ENCODE peak calls at places on chromosome 5, in four cellular contexts. One of them, this sample, is unnamed.

GRCh38 chr5:108109059-108109458 is 272.8 kb downstream of the FBXL17 start:
- DNase-seq in CD8-positive, alpha-beta T cell: no peak
- DNase-seq in NT2/D1: no peak
- DNase-seq in CD8-positive, alpha-beta memory T cell: no peak
- DNase-seq in this sample: no peak

GRCh38 chr5:55440188-55440646 is 94.5 kb downstream of the PLPP1 start:
- DNase-seq in CD8-positive, alpha-beta T cell: no peak
- DNase-seq in NT2/D1: no peak
- DNase-seq in CD8-positive, alpha-beta memory T cell: no peak
- DNase-seq in this sample: no peak

GRCh38 chr5:35810561-35810960 is 46.1 kb upstream of the IL7R start:
- DNase-seq in NT2/D1: no peak
- DNase-seq in CD8-positive, alpha-beta T cell: peak; percentile 43
- DNase-seq in CD8-positive, alpha-beta memory T cell: no peak
- DNase-seq in this sample: no peak

GRCh38 chr5:100758780-100759179 is 144.3 kb downstream of the ST8SIA4 start:
- DNase-seq in CD8-positive, alpha-beta memory T cell: no peak
- DNase-seq in NT2/D1: no peak
- DNase-seq in CD8-positive, alpha-beta T cell: no peak
- DNase-seq in this sample: no peak

GRCh38 chr5:134877159-134877558 is 3.0 kb downstream of the TXNDC15 start:
- DNase-seq in NT2/D1: no peak
- DNase-seq in CD8-positive, alpha-beta T cell: no peak
- DNase-seq in CD8-positive, alpha-beta memory T cell: no peak
- DNase-seq in this sample: no peak

GRCh38 chr5:17951392-17952169 is 317.3 kb downstream of the TAF11L14 start:
- DNase-seq in CD8-positive, alpha-beta memory T cell: no peak
- DNase-seq in CD8-positive, alpha-beta T cell: no peak
- DNase-seq in NT2/D1: peak; percentile 55
- DNase-seq in this sample: no peak

GRCh38 chr5:76303917-76304316 is 99.2 kb upstream of the IQGAP2 start:
- DNase-seq in CD8-positive, alpha-beta T cell: peak; percentile 45
- DNase-seq in CD8-positive, alpha-beta memory T cell: peak; percentile 57
- DNase-seq in NT2/D1: no peak
- DNase-seq in this sample: peak; percentile 11

GRCh38 chr5:132644177-132644576 is 13.8 kb upstream of the IL13 start:
- DNase-seq in CD8-positive, alpha-beta T cell: no peak
- DNase-seq in CD8-positive, alpha-beta memory T cell: no peak
- DNase-seq in NT2/D1: no peak
- DNase-seq in this sample: no peak

GRCh38 chr5:150343994-150344393 is 13.5 kb upstream of the TCOF1 start:
- DNase-seq in NT2/D1: no peak
- DNase-seq in CD8-positive, alpha-beta memory T cell: no peak
- DNase-seq in CD8-positive, alpha-beta T cell: no peak
- DNase-seq in this sample: no peak

GRCh38 chr5:108381034-108381954 is 604 bp downstream of the FBXL17 start:
- DNase-seq in CD8-positive, alpha-beta T cell: peak; percentile 83
- DNase-seq in CD8-positive, alpha-beta memory T cell: peak; percentile 88
- DNase-seq in NT2/D1: peak; percentile 32
- DNase-seq in this sample: peak; percentile 68

GRCh38 chr5:11719888-11720481 is 184.3 kb downstream of the CTNND2 start:
- DNase-seq in CD8-positive, alpha-beta T cell: no peak
- DNase-seq in NT2/D1: peak; percentile 70
- DNase-seq in CD8-positive, alpha-beta memory T cell: no peak
- DNase-seq in this sample: peak; percentile 48

GRCh38 chr5:60332244-60333018 is 367.5 kb downstream of the DEPDC1B start:
- DNase-seq in NT2/D1: no peak
- DNase-seq in CD8-positive, alpha-beta T cell: no peak
- DNase-seq in CD8-positive, alpha-beta memory T cell: no peak
- DNase-seq in this sample: no peak

GRCh38 chr5:6700074-6700685 is 13.1 kb upstream of the TENT4A start:
- DNase-seq in NT2/D1: no peak
- DNase-seq in CD8-positive, alpha-beta T cell: no peak
- DNase-seq in CD8-positive, alpha-beta memory T cell: no peak
- DNase-seq in this sample: no peak

GRCh38 chr5:68431181-68431580 is 215.6 kb downstream of the PIK3R1 start:
- DNase-seq in CD8-positive, alpha-beta T cell: no peak
- DNase-seq in CD8-positive, alpha-beta memory T cell: no peak
- DNase-seq in NT2/D1: no peak
- DNase-seq in this sample: no peak

GRCh38 chr5:38078161-38078560 is 180.2 kb upstream of the EGFLAM start:
- DNase-seq in CD8-positive, alpha-beta memory T cell: no peak
- DNase-seq in NT2/D1: no peak
- DNase-seq in CD8-positive, alpha-beta T cell: no peak
- DNase-seq in this sample: no peak

GRCh38 chr5:122310886-122311285 is 1.2 kb upstream of the SNCAIP start:
- DNase-seq in NT2/D1: no peak
- DNase-seq in CD8-positive, alpha-beta memory T cell: no peak
- DNase-seq in CD8-positive, alpha-beta T cell: no peak
- DNase-seq in this sample: no peak

GRCh38 chr5:93736284-93736683 is 5.1 kb downstream of the POU5F2 start:
- DNase-seq in CD8-positive, alpha-beta T cell: no peak
- DNase-seq in CD8-positive, alpha-beta memory T cell: no peak
- DNase-seq in NT2/D1: no peak
- DNase-seq in this sample: no peak

GRCh38 chr5:72541501-72542235 is 34.5 kb upstream of the ZNF366 start:
- DNase-seq in CD8-positive, alpha-beta T cell: no peak
- DNase-seq in NT2/D1: no peak
- DNase-seq in CD8-positive, alpha-beta memory T cell: no peak
- DNase-seq in this sample: no peak

GRCh38 chr5:43120720-43121564 is at the start of gene ZNF131:
- DNase-seq in CD8-positive, alpha-beta T cell: peak; percentile 95
- DNase-seq in CD8-positive, alpha-beta memory T cell: peak; percentile 96
- DNase-seq in NT2/D1: peak; percentile 93
- DNase-seq in this sample: peak; percentile 98

GRCh38 chr5:171450423-171451246 is 31.2 kb downstream of the FGF18 start:
- DNase-seq in CD8-positive, alpha-beta memory T cell: no peak
- DNase-seq in CD8-positive, alpha-beta T cell: no peak
- DNase-seq in NT2/D1: no peak
- DNase-seq in this sample: peak; percentile 54

GRCh38 chr5:66932446-66932845 is 264.2 kb downstream of the CD180 start:
- DNase-seq in NT2/D1: no peak
- DNase-seq in CD8-positive, alpha-beta T cell: no peak
- DNase-seq in CD8-positive, alpha-beta memory T cell: no peak
- DNase-seq in this sample: no peak

GRCh38 chr5:173771058-173771742 is 116.9 kb upstream of the CPEB4 start:
- DNase-seq in NT2/D1: no peak
- DNase-seq in CD8-positive, alpha-beta T cell: no peak
- DNase-seq in CD8-positive, alpha-beta memory T cell: no peak
- DNase-seq in this sample: no peak

GRCh38 chr5:136016945-136017530 is 11.8 kb upstream of the TGFBI start:
- DNase-seq in NT2/D1: no peak
- DNase-seq in CD8-positive, alpha-beta T cell: no peak
- DNase-seq in CD8-positive, alpha-beta memory T cell: no peak
- DNase-seq in this sample: no peak

GRCh38 chr5:61912559-61912958 is 393.4 kb upstream of the KIF2A start:
- DNase-seq in NT2/D1: no peak
- DNase-seq in CD8-positive, alpha-beta memory T cell: no peak
- DNase-seq in CD8-positive, alpha-beta T cell: no peak
- DNase-seq in this sample: no peak

GRCh38 chr5:126961702-126962101 is 68.7 kb downstream of the MARCHF3 start:
- DNase-seq in CD8-positive, alpha-beta T cell: no peak
- DNase-seq in NT2/D1: no peak
- DNase-seq in CD8-positive, alpha-beta memory T cell: no peak
- DNase-seq in this sample: no peak

GRCh38 chr5:93294184-93294583 is 286.8 kb downstream of the NR2F1-AS1 start:
- DNase-seq in NT2/D1: no peak
- DNase-seq in CD8-positive, alpha-beta T cell: no peak
- DNase-seq in CD8-positive, alpha-beta memory T cell: no peak
- DNase-seq in this sample: no peak

GRCh38 chr5:43171926-43172325 is 20.1 kb upstream of the NIM1K start:
- DNase-seq in CD8-positive, alpha-beta T cell: no peak
- DNase-seq in CD8-positive, alpha-beta memory T cell: no peak
- DNase-seq in NT2/D1: no peak
- DNase-seq in this sample: no peak

GRCh38 chr5:58064799-58065198 is 395.1 kb downstream of the PLK2 start:
- DNase-seq in NT2/D1: no peak
- DNase-seq in CD8-positive, alpha-beta T cell: no peak
- DNase-seq in CD8-positive, alpha-beta memory T cell: no peak
- DNase-seq in this sample: no peak

GRCh38 chr5:180222056-180222455 is 13.0 kb upstream of the RASGEF1C start:
- DNase-seq in CD8-positive, alpha-beta memory T cell: no peak
- DNase-seq in CD8-positive, alpha-beta T cell: no peak
- DNase-seq in NT2/D1: no peak
- DNase-seq in this sample: no peak

GRCh38 chr5:10288600-10289213 is 19.0 kb downstream of the CMBL start:
- DNase-seq in CD8-positive, alpha-beta T cell: no peak
- DNase-seq in NT2/D1: no peak
- DNase-seq in CD8-positive, alpha-beta memory T cell: no peak
- DNase-seq in this sample: no peak

GRCh38 chr5:119926301-119926700 is 296.9 kb downstream of the FAM170A start:
- DNase-seq in NT2/D1: no peak
- DNase-seq in CD8-positive, alpha-beta T cell: no peak
- DNase-seq in CD8-positive, alpha-beta memory T cell: no peak
- DNase-seq in this sample: no peak

GRCh38 chr5:110807174-110807573 is 68.4 kb downstream of the SLC25A46 start:
- DNase-seq in CD8-positive, alpha-beta T cell: no peak
- DNase-seq in CD8-positive, alpha-beta memory T cell: no peak
- DNase-seq in NT2/D1: no peak
- DNase-seq in this sample: no peak

GRCh38 chr5:142428773-142429473 is 104.1 kb upstream of the SPRY4 start:
- DNase-seq in CD8-positive, alpha-beta memory T cell: no peak
- DNase-seq in NT2/D1: no peak
- DNase-seq in CD8-positive, alpha-beta T cell: no peak
- DNase-seq in this sample: no peak

GRCh38 chr5:180545248-180545647 is 46.1 kb downstream of the SCGB3A1 start:
- DNase-seq in NT2/D1: no peak
- DNase-seq in CD8-positive, alpha-beta memory T cell: no peak
- DNase-seq in CD8-positive, alpha-beta T cell: no peak
- DNase-seq in this sample: no peak

GRCh38 chr5:119022017-119022745 is 33.8 kb upstream of the DTWD2 start:
- DNase-seq in CD8-positive, alpha-beta T cell: no peak
- DNase-seq in CD8-positive, alpha-beta memory T cell: no peak
- DNase-seq in NT2/D1: no peak
- DNase-seq in this sample: no peak

GRCh38 chr5:19891658-19892057 is 96.3 kb downstream of the CDH18 start:
- DNase-seq in NT2/D1: no peak
- DNase-seq in CD8-positive, alpha-beta T cell: no peak
- DNase-seq in CD8-positive, alpha-beta memory T cell: no peak
- DNase-seq in this sample: no peak

GRCh38 chr5:141208478-141208877 is at the start of gene PCDHB12:
- DNase-seq in CD8-positive, alpha-beta memory T cell: no peak
- DNase-seq in CD8-positive, alpha-beta T cell: no peak
- DNase-seq in NT2/D1: no peak
- DNase-seq in this sample: no peak
- H3K27me3 ChIP-seq in CD8-positive, alpha-beta memory T cell: peaks cover 13% of the 10 kb centered on the region
- H3K27me3 ChIP-seq in CD8-positive, alpha-beta T cell: peaks cover 6% of the 10 kb centered on the region
- H3K27me3 ChIP-seq in NT2/D1: no peaks in the 10 kb centered on the region
- H3K27me3 ChIP-seq in this sample: no peaks in the 10 kb centered on the region

GRCh38 chr5:141384471-141385267 is 2.1 kb downstream of the PCDHGA7 start:
- DNase-seq in NT2/D1: no peak
- DNase-seq in CD8-positive, alpha-beta T cell: no peak
- DNase-seq in CD8-positive, alpha-beta memory T cell: no peak
- DNase-seq in this sample: no peak

GRCh38 chr5:141388661-141389060 is 1.2 kb downstream of the PCDHGB4 start:
- DNase-seq in CD8-positive, alpha-beta T cell: no peak
- DNase-seq in CD8-positive, alpha-beta memory T cell: no peak
- DNase-seq in NT2/D1: no peak
- DNase-seq in this sample: no peak

GRCh38 chr5:141383345-141383744 is 803 bp downstream of the PCDHGA7 start:
- DNase-seq in CD8-positive, alpha-beta T cell: no peak
- DNase-seq in CD8-positive, alpha-beta memory T cell: no peak
- DNase-seq in NT2/D1: no peak
- DNase-seq in this sample: no peak

DNA sequence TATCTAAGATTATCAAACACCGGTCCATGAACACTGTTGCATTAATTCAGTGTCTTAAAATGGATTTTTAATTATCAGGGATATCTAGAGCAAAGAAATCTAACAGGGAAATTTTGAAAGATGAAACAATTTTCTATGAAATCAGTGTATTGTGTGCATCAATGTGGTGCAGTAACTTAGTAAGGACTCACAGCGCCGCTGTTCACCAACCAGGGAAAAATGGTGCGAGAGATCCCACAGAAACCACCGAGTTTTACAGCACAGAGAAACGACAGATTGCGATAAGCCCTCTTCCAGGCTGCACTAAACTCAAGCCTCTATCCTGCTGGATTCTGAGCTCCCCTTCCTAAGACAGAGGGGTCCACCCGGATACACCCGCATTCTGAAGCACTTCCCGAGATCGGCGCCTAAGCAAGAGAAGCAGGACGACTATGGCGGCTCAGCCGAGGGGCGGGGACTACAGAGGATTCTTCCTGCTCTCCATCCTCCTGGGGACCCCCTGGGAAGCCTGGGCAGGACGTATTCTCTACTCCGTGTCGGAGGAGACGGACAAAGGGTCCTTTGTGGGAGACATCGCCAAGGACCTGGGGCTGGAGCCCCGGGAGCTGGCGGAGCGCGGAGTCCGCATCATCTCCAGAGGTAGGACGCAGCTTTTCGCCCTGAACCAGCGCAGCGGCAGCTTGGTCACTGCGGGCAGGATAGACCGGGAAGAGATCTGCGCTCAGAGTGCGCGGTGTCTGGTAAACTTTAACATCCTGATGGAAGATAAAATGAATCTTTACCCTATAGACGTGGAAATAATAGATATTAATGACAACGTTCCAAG is at the start of gene PCDHGA7:
- DNase-seq in CD8-positive, alpha-beta memory T cell: no peak
- DNase-seq in NT2/D1: no peak
- DNase-seq in CD8-positive, alpha-beta T cell: no peak
- DNase-seq in this sample: no peak
- H3K27me3 ChIP-seq in CD8-positive, alpha-beta memory T cell: peaks cover 11% of the 10 kb centered on the region
- H3K27me3 ChIP-seq in NT2/D1: no peaks in the 10 kb centered on the region
- H3K27me3 ChIP-seq in CD8-positive, alpha-beta T cell: peaks cover 16% of the 10 kb centered on the region
- H3K27me3 ChIP-seq in this sample: no peaks in the 10 kb centered on the region

GRCh38 chr5:968953-969352 is 39.6 kb upstream of the NKD2 start:
- DNase-seq in NT2/D1: no peak
- DNase-seq in CD8-positive, alpha-beta memory T cell: no peak
- DNase-seq in CD8-positive, alpha-beta T cell: no peak
- DNase-seq in this sample: peak; percentile 46
- H3K27me3 ChIP-seq in NT2/D1: no peaks in the 10 kb centered on the region
- H3K27me3 ChIP-seq in CD8-positive, alpha-beta memory T cell: peaks cover 32% of the 10 kb centered on the region
- H3K27me3 ChIP-seq in CD8-positive, alpha-beta T cell: peaks cover 11% of the 10 kb centered on the region
- H3K27me3 ChIP-seq in this sample: no peaks in the 10 kb centered on the region

GRCh38 chr5:168853972-168854371 is 274.8 kb upstream of the PANK3 start:
- DNase-seq in CD8-positive, alpha-beta T cell: no peak
- DNase-seq in CD8-positive, alpha-beta memory T cell: no peak
- DNase-seq in NT2/D1: no peak
- DNase-seq in this sample: no peak
- H3K27me3 ChIP-seq in CD8-positive, alpha-beta T cell: no peaks in the 10 kb centered on the region
- H3K27me3 ChIP-seq in CD8-positive, alpha-beta memory T cell: no peaks in the 10 kb centered on the region
- H3K27me3 ChIP-seq in NT2/D1: no peaks in the 10 kb centered on the region
- H3K27me3 ChIP-seq in this sample: no peaks in the 10 kb centered on the region

This sample was measured in tibial artery.